ENCODE peak calls at places on chromosomes 1 and 21, in five cellular contexts. F, I, A, N and V are unnamed samples. For H3K9me3, the result is how much of the 10 kb centered on the place peaks cover.

GRCh38 chr1:31181515-31182343 is 58.0 kb downstream of the NKAIN1 start:
- DNase-seq in F (peak), I (peak), A (no peak), N (no peak), V (no peak)

GRCh38 chr21:27477321-27477720 is 510.4 kb upstream of the ADAMTS5 start:
- DNase-seq in F (no peak), I (no peak), A (no peak), N (no peak), V (no peak)

GRCh38 chr1:172779501-172779900 is 120.6 kb downstream of the FASLG start:
- DNase-seq in F (no peak), I (no peak), A (no peak), N (no peak), V (no peak)

GRCh38 chr1:22024485-22025367 is 23.3 kb downstream of the CELA3A start:
- DNase-seq in F (peak), I (peak), A (peak), N (peak), V (peak)

GRCh38 chr1:55049914-55050278 is 10.5 kb downstream of the PCSK9 start:
- DNase-seq in F (no peak), I (peak), A (no peak), N (no peak), V (no peak)

GRCh38 chr21:35428927-35429326 is 379.8 kb upstream of the RUNX1 start:
- DNase-seq in F (no peak), I (no peak), A (no peak), N (no peak), V (no peak)

GRCh38 chr1:116161877-116162390 is 50.7 kb downstream of the MAB21L3 start:
- DNase-seq in F (no peak), I (no peak), A (no peak), N (no peak), V (no peak)

GRCh38 chr21:40563845-40564717 is 282.9 kb downstream of the DSCAM start:
- DNase-seq in F (no peak), I (no peak), A (no peak), N (no peak), V (no peak)

GRCh38 chr1:93702102-93702827 is 20.6 kb upstream of the BCAR3 start:
- DNase-seq in F (peak), I (peak), A (no peak), N (no peak), V (no peak)

GRCh38 chr1:152623203-152623844 is 421 bp upstream of the LCE3A start:
- DNase-seq in F (no peak), I (no peak), A (no peak), N (no peak), V (no peak)

GRCh38 chr1:209157514-209158285 is 425.8 kb upstream of the CAMK1G start:
- DNase-seq in F (no peak), I (no peak), A (no peak), N (no peak), V (no peak)

GRCh38 chr21:41866274-41866809 is 12.8 kb downstream of the PRDM15 start:
- DNase-seq in F (no peak), I (no peak), A (no peak), N (no peak), V (no peak)

GRCh38 chr1:72177711-72178110 is 104.6 kb downstream of the NEGR1 start:
- DNase-seq in F (no peak), I (no peak), A (no peak), N (no peak), V (no peak)

GRCh38 chr1:94705755-94706154 is 114.4 kb upstream of the SLC44A3 start:
- DNase-seq in F (no peak), I (peak), A (no peak), N (no peak), V (no peak)

GRCh38 chr1:43274125-43274803 is 4.5 kb downstream of the TMEM125 start:
- DNase-seq in F (no peak), I (peak), A (peak), N (no peak), V (no peak)

GRCh38 chr1:43273708-43274107 is 3.9 kb downstream of the TMEM125 start:
- DNase-seq in F (no peak), I (no peak), A (no peak), N (no peak), V (no peak)

GRCh38 chr1:43276673-43277072 is 6.9 kb downstream of the TMEM125 start:
- DNase-seq in F (no peak), I (no peak), A (peak), N (no peak), V (no peak)

GRCh38 chr1:43275826-43276620 is 6.2 kb downstream of the TMEM125 start:
- DNase-seq in F (no peak), I (no peak), A (peak), N (no peak), V (no peak)

GRCh38 chr1:43274804-43275180 is 5.0 kb downstream of the TMEM125 start:
- DNase-seq in F (no peak), I (no peak), A (peak), N (no peak), V (no peak)
- H3K4me3 ChIP-seq in F (no peak), I (no peak), A (no peak), N (peak), V (no peak)

GRCh38 chr1:232211149-232211548 is 418.8 kb downstream of the SIPA1L2 start:
- DNase-seq in F (no peak), I (no peak), A (no peak), N (no peak), V (no peak)
- H3K27ac ChIP-seq in F (no peak), I (no peak), A (no peak), N (no peak), V (no peak)

DNA sequence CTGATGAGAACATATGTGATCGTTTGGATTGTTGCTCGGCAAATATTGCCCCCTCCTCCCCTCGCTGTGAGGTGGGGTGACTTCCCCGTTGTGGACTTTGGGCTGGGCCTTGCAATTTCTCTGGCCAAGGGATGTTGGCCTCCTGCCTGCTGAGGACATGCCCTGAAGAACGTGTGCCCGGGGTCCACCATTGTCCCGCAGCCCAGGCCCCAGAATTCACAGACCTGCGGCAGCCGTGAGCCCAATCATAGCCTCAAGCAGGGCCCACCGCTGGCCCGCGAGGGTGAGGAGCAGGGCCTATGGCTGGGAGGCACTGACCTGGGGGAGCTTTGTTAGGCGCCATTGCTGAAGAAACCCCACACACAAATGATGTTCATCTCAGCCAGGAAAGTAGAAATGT is 58.3 kb upstream of the ACTRT2 start:
- DNase-seq in F (no peak), I (no peak), A (no peak), N (no peak), V (no peak)
- H3K9me3 ChIP-seq in F (under half), I (under half), A (under half), N (under half), V (half or more)

DNA sequence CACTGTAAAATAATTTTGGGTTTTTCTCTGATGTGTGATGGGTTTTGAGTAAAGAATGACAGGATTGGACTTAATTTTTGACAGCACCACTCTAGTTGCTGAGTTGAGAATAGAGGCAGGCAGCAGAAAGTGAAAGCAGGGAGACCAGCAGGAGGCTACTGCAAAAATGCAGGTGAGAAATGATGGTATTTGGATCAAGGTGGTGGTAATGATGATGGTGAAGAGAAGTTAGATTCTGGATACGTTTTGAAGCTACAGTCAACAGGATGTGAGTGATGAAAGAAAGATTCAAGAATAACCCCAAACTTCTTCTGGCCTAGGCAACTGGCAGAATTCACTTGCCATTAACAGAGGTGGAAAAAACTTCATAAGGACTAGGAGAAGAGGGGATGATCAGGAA is 14.8 kb upstream of the AK5 start:
- DNase-seq in F (no peak), I (no peak), A (no peak), N (no peak), V (no peak)
- H3K4me3 ChIP-seq in F (no peak), I (no peak), A (no peak), N (no peak), V (no peak)